ENCODE peak calls at places on chromosomes 5 and 9, in seven cellular contexts. One of them, this sample, is unnamed.

GRCh38 chr5:111146053-111146452 is 53.9 kb downstream of the WDR36 start:
- DNase-seq in H9: no peak
- DNase-seq in IMR-90: no peak
- DNase-seq in A673: no peak
- DNase-seq in substantia nigra: no peak
- DNase-seq in adrenal gland: no peak
- DNase-seq in uterus: no peak
- DNase-seq in this sample: no peak

GRCh38 chr5:68087866-68088265 is 127.7 kb upstream of the PIK3R1 start:
- DNase-seq in H9: no peak
- DNase-seq in IMR-90: no peak
- DNase-seq in A673: no peak
- DNase-seq in substantia nigra: no peak
- DNase-seq in adrenal gland: no peak
- DNase-seq in uterus: no peak
- DNase-seq in this sample: no peak

GRCh38 chr9:70574222-70574837 is 159.9 kb upstream of the KLF9 start:
- DNase-seq in H9: no peak
- DNase-seq in IMR-90: peak
- DNase-seq in A673: no peak
- DNase-seq in substantia nigra: peak
- DNase-seq in adrenal gland: no peak
- DNase-seq in uterus: peak
- DNase-seq in this sample: peak

GRCh38 chr9:121662896-121663580 is 11.6 kb downstream of the DAB2IP start:
- DNase-seq in H9: no peak
- DNase-seq in IMR-90: no peak
- DNase-seq in A673: no peak
- DNase-seq in substantia nigra: no peak
- DNase-seq in adrenal gland: no peak
- DNase-seq in uterus: no peak
- DNase-seq in this sample: no peak

GRCh38 chr5:64923151-64923685 is 154.5 kb downstream of the CWC27 start:
- DNase-seq in H9: peak
- DNase-seq in IMR-90: peak
- DNase-seq in A673: no peak
- DNase-seq in substantia nigra: no peak
- DNase-seq in adrenal gland: no peak
- DNase-seq in uterus: no peak
- DNase-seq in this sample: no peak

GRCh38 chr5:115267617-115268016 is 4.9 kb upstream of the PGGT1B start:
- DNase-seq in H9: no peak
- DNase-seq in IMR-90: peak
- DNase-seq in A673: no peak
- DNase-seq in substantia nigra: no peak
- DNase-seq in adrenal gland: no peak
- DNase-seq in uterus: no peak
- DNase-seq in this sample: no peak

GRCh38 chr5:132250547-132250946 is 6.9 kb upstream of the PDLIM4 start:
- DNase-seq in H9: no peak
- DNase-seq in IMR-90: no peak
- DNase-seq in A673: no peak
- DNase-seq in substantia nigra: no peak
- DNase-seq in adrenal gland: no peak
- DNase-seq in uterus: no peak
- DNase-seq in this sample: no peak

GRCh38 chr5:52673495-52673894 is 114.2 kb upstream of the ITGA1 start:
- DNase-seq in H9: no peak
- DNase-seq in IMR-90: no peak
- DNase-seq in A673: no peak
- DNase-seq in substantia nigra: no peak
- DNase-seq in adrenal gland: no peak
- DNase-seq in uterus: no peak
- DNase-seq in this sample: no peak

GRCh38 chr9:79975471-79976316 is 403.9 kb downstream of the TLE4 start:
- DNase-seq in H9: peak
- DNase-seq in IMR-90: no peak
- DNase-seq in A673: no peak
- DNase-seq in substantia nigra: peak
- DNase-seq in adrenal gland: no peak
- DNase-seq in uterus: no peak
- DNase-seq in this sample: no peak

GRCh38 chr5:164487939-164488338 is 982.5 kb downstream of the MAT2B start:
- DNase-seq in H9: no peak
- DNase-seq in IMR-90: peak
- DNase-seq in A673: no peak
- DNase-seq in substantia nigra: no peak
- DNase-seq in adrenal gland: no peak
- DNase-seq in uterus: no peak
- DNase-seq in this sample: no peak

GRCh38 chr5:14790220-14790619 is 81.4 kb downstream of the ANKH start:
- DNase-seq in H9: no peak
- DNase-seq in IMR-90: peak
- DNase-seq in A673: no peak
- DNase-seq in substantia nigra: no peak
- DNase-seq in adrenal gland: no peak
- DNase-seq in uterus: no peak
- DNase-seq in this sample: no peak

GRCh38 chr9:137685886-137686420 is 67.1 kb downstream of the EHMT1 start:
- DNase-seq in H9: no peak
- DNase-seq in IMR-90: no peak
- DNase-seq in A673: no peak
- DNase-seq in substantia nigra: no peak
- DNase-seq in adrenal gland: no peak
- DNase-seq in uterus: no peak
- DNase-seq in this sample: no peak

GRCh38 chr9:35051069-35051967 is 21.1 kb downstream of the VCP start:
- DNase-seq in H9: peak
- DNase-seq in IMR-90: peak
- DNase-seq in A673: peak
- DNase-seq in substantia nigra: no peak
- DNase-seq in adrenal gland: peak
- DNase-seq in uterus: peak
- DNase-seq in this sample: no peak

GRCh38 chr9:34988218-34989055 is 1.1 kb upstream of the DNAJB5 start:
- DNase-seq in H9: peak
- DNase-seq in IMR-90: no peak
- DNase-seq in A673: peak
- DNase-seq in substantia nigra: peak
- DNase-seq in adrenal gland: no peak
- DNase-seq in uterus: peak
- DNase-seq in this sample: no peak

GRCh38 chr9:136278894-136279293 is 25.0 kb downstream of the CCDC187 start:
- DNase-seq in H9: no peak
- DNase-seq in IMR-90: no peak
- DNase-seq in A673: no peak
- DNase-seq in substantia nigra: no peak
- DNase-seq in adrenal gland: no peak
- DNase-seq in uterus: no peak
- DNase-seq in this sample: no peak

GRCh38 chr5:124773291-124774001 is 27.0 kb upstream of the ZNF608 start:
- DNase-seq in H9: no peak
- DNase-seq in IMR-90: no peak
- DNase-seq in A673: no peak
- DNase-seq in substantia nigra: no peak
- DNase-seq in adrenal gland: no peak
- DNase-seq in uterus: no peak
- DNase-seq in this sample: no peak
- H3K27ac ChIP-seq in H9: no peak
- H3K27ac ChIP-seq in IMR-90: no peak
- H3K27ac ChIP-seq in A673: no peak
- H3K27ac ChIP-seq in substantia nigra: no peak
- H3K27ac ChIP-seq in adrenal gland: no peak
- H3K27ac ChIP-seq in uterus: no peak
- H3K27ac ChIP-seq in this sample: no peak

GRCh38 chr5:139148306-139148705 is 49.9 kb downstream of the SIL1 start:
- DNase-seq in H9: no peak
- DNase-seq in IMR-90: no peak
- DNase-seq in A673: no peak
- DNase-seq in substantia nigra: no peak
- DNase-seq in adrenal gland: no peak
- DNase-seq in uterus: no peak
- DNase-seq in this sample: no peak

GRCh38 chr5:139147743-139148079 is 50.5 kb downstream of the SIL1 start:
- DNase-seq in H9: no peak
- DNase-seq in IMR-90: peak
- DNase-seq in A673: peak
- DNase-seq in substantia nigra: peak
- DNase-seq in adrenal gland: peak
- DNase-seq in uterus: peak
- DNase-seq in this sample: no peak

GRCh38 chr5:139148986-139149385 is 49.2 kb downstream of the SIL1 start:
- DNase-seq in H9: no peak
- DNase-seq in IMR-90: no peak
- DNase-seq in A673: no peak
- DNase-seq in substantia nigra: no peak
- DNase-seq in adrenal gland: no peak
- DNase-seq in uterus: no peak
- DNase-seq in this sample: no peak

GRCh38 chr5:139150359-139150999 is 47.7 kb downstream of the SIL1 start:
- DNase-seq in H9: no peak
- DNase-seq in IMR-90: no peak
- DNase-seq in A673: no peak
- DNase-seq in substantia nigra: no peak
- DNase-seq in adrenal gland: no peak
- DNase-seq in uterus: no peak
- DNase-seq in this sample: no peak

GRCh38 chr5:139149477-139150199 is 48.5 kb downstream of the SIL1 start:
- DNase-seq in H9: no peak
- DNase-seq in IMR-90: peak
- DNase-seq in A673: no peak
- DNase-seq in substantia nigra: no peak
- DNase-seq in adrenal gland: peak
- DNase-seq in uterus: no peak
- DNase-seq in this sample: no peak
- H3K27ac ChIP-seq in H9: no peak
- H3K27ac ChIP-seq in IMR-90: no peak
- H3K27ac ChIP-seq in A673: no peak
- H3K27ac ChIP-seq in substantia nigra: no peak
- H3K27ac ChIP-seq in adrenal gland: peak
- H3K27ac ChIP-seq in uterus: no peak
- H3K27ac ChIP-seq in this sample: no peak

GRCh38 chr9:128603697-128604096 is 51.3 kb downstream of the SPTAN1 start:
- DNase-seq in H9: no peak
- DNase-seq in IMR-90: no peak
- DNase-seq in A673: no peak
- DNase-seq in substantia nigra: no peak
- DNase-seq in adrenal gland: no peak
- DNase-seq in uterus: no peak
- DNase-seq in this sample: no peak

GRCh38 chr9:128611600-128612394 is 44.9 kb downstream of the DYNC2I2 start:
- DNase-seq in H9: no peak
- DNase-seq in IMR-90: no peak
- DNase-seq in A673: no peak
- DNase-seq in substantia nigra: no peak
- DNase-seq in adrenal gland: no peak
- DNase-seq in uterus: no peak
- DNase-seq in this sample: no peak

GRCh38 chr9:128610889-128611288 is 45.8 kb downstream of the DYNC2I2 start:
- DNase-seq in H9: no peak
- DNase-seq in IMR-90: no peak
- DNase-seq in A673: no peak
- DNase-seq in substantia nigra: no peak
- DNase-seq in adrenal gland: no peak
- DNase-seq in uterus: no peak
- DNase-seq in this sample: no peak

DNA sequence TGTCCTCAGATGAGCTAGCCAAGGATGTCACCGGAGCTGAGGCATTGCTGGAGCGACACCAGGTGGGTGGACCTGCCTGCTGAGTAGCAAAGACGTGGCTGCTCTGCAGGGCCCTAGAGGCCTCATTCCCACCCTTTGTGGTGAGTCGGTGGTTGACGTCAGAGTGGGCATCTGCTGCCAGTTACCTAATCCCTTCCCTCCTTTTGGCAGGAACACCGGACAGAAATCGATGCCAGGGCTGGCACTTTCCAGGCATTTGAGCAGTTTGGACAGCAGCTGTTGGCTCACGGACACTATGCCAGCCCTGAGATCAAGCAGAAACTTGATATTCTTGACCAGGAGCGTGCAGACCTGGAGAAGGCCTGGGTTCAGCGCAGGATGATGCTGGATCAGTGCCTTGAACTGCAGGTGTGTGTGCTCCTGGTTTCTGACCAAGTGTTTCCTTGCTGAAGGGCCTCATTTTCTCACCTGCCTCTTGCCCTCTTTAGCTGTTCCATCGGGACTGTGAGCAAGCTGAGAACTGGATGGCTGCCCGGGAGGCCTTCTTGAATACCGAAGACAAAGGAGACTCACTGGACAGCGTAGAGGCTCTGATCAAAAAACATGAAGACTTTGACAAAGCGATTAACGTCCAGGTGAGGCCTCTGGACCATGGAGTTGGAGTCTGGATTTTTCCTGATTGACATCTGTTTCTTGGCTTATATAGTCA is 48.9 kb downstream of the DYNC2I2 start:
- DNase-seq in H9: no peak
- DNase-seq in IMR-90: peak
- DNase-seq in A673: no peak
- DNase-seq in substantia nigra: peak
- DNase-seq in adrenal gland: peak
- DNase-seq in uterus: peak
- DNase-seq in this sample: peak
- H3K27ac ChIP-seq in H9: no peak
- H3K27ac ChIP-seq in IMR-90: no peak
- H3K27ac ChIP-seq in A673: no peak
- H3K27ac ChIP-seq in substantia nigra: no peak
- H3K27ac ChIP-seq in adrenal gland: peak
- H3K27ac ChIP-seq in uterus: no peak
- H3K27ac ChIP-seq in this sample: peak

GRCh38 chr5:167766957-167767356 is 524.5 kb upstream of the WWC1 start:
- DNase-seq in H9: no peak
- DNase-seq in IMR-90: no peak
- DNase-seq in A673: no peak
- DNase-seq in substantia nigra: no peak
- DNase-seq in adrenal gland: no peak
- DNase-seq in uterus: no peak
- DNase-seq in this sample: no peak
- H3K27ac ChIP-seq in H9: no peak
- H3K27ac ChIP-seq in IMR-90: no peak
- H3K27ac ChIP-seq in A673: no peak
- H3K27ac ChIP-seq in substantia nigra: no peak
- H3K27ac ChIP-seq in adrenal gland: no peak
- H3K27ac ChIP-seq in uterus: no peak
- H3K27ac ChIP-seq in this sample: no peak